ENCODE peak calls at places on chromosomes 2 and 18, in seven cellular contexts. U is transverse colon, M is WERI-Rb-1, E is Panc1, H is AG04450, Q is adrenal gland, X is PC-3. T is an unnamed sample.

GRCh38 chr2:98909381-98910211 is 26.4 kb downstream of the CRACDL start:
- DNase-seq in E (no peak), U (peak; percentile 19), H (peak; percentile 52), X (peak; percentile 87), Q (no peak), M (peak; percentile 94), T (peak; percentile 48)

GRCh38 chr2:218804817-218805216 is 22.9 kb downstream of the CYP27A1 start:
- DNase-seq in X (no peak), Q (no peak), E (no peak), U (no peak), H (no peak), M (no peak), T (no peak)

GRCh38 chr2:236174608-236175001 is 6.4 kb upstream of the GBX2 start:
- DNase-seq in H (no peak), Q (no peak), E (no peak), X (no peak), M (no peak), U (no peak), T (no peak)

GRCh38 chr18:40215981-40216380 is 1739.1 kb upstream of the PIK3C3 start:
- DNase-seq in H (no peak), M (no peak), E (no peak), U (no peak), Q (no peak), X (no peak), T (no peak)

GRCh38 chr2:46657042-46657504 is 177.7 kb downstream of the TMEM247 start:
- DNase-seq in E (no peak), M (no peak), X (peak; percentile 62), H (no peak), U (peak; percentile 28), Q (no peak), T (no peak)

GRCh38 chr2:113084249-113085000 is 16.7 kb downstream of the IL1F10 start:
- DNase-seq in H (no peak), M (no peak), Q (no peak), E (no peak), U (no peak), X (peak; percentile 60), T (no peak)

GRCh38 chr2:238379096-238379810 is 47.5 kb upstream of the ASB1 start:
- DNase-seq in X (peak; percentile 37), U (no peak), E (no peak), H (no peak), Q (no peak), M (no peak), T (peak; percentile 51)

GRCh38 chr2:55421326-55421725 is 1.7 kb upstream of the CCDC88A start:
- DNase-seq in H (no peak), U (no peak), X (no peak), M (no peak), E (no peak), Q (no peak), T (no peak)

GRCh38 chr18:10012526-10012925 is 98.7 kb downstream of the VAPA start:
- DNase-seq in X (no peak), H (no peak), Q (no peak), M (no peak), U (no peak), E (no peak), T (no peak)

GRCh38 chr2:226187126-226187525 is 612.5 kb downstream of the IRS1 start:
- DNase-seq in E (no peak), Q (no peak), H (no peak), U (no peak), X (no peak), M (no peak), T (no peak)

GRCh38 chr18:2978208-2978607 is 34.7 kb downstream of the LPIN2 start:
- DNase-seq in Q (no peak), X (no peak), H (no peak), U (no peak), M (no peak), E (no peak), T (no peak)

GRCh38 chr18:2979871-2980606 is 32.9 kb downstream of the LPIN2 start:
- DNase-seq in U (no peak), H (no peak), X (no peak), Q (no peak), E (no peak), M (no peak), T (no peak)

GRCh38 chr18:2976733-2977132 is 36.2 kb downstream of the LPIN2 start:
- DNase-seq in U (no peak), X (no peak), H (no peak), M (no peak), E (no peak), Q (no peak), T (no peak)

GRCh38 chr18:2979027-2979570 is 33.8 kb downstream of the LPIN2 start:
- DNase-seq in X (no peak), U (no peak), M (no peak), E (no peak), H (peak; percentile 37), Q (no peak), T (no peak)

DNA sequence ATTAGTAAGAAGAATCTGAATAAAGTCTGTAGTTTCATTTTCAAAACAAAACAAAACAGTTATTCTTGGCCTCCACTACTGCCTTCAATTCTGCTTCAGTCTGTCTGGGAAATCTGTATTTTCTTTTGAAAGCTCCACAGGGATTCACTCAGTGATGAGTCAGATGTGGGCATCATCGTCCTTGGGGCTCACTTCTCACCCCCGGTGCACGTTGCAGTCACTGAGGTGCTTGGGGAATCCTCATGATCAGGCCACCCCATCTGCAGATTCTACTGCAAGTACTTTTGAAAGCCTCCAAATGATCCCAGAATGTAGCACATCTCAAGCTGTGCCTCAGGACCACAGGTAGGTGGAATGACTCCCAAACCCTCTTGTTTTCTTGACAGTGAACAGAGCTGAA is 34.3 kb downstream of the LPIN2 start:
- DNase-seq in U (no peak), H (peak; percentile 34), M (no peak), X (peak; percentile 34), Q (peak; percentile 74), E (no peak), T (no peak)
- H3K4me3 ChIP-seq in U (no peak overlapping the region), H (peak overlapping the region; percentile 8), M (no peak overlapping the region), X (no peak overlapping the region), Q (no peak overlapping the region), E (no peak overlapping the region), T (no peak overlapping the region)

GRCh38 chr2:172340394-172340793 is 87.0 kb upstream of the ITGA6 start:
- DNase-seq in H (no peak), E (no peak), M (no peak), Q (no peak), U (no peak), X (peak; percentile 11), T (no peak)
- H3K27me3 ChIP-seq in H (no peaks in the 10 kb centered on the region), E (no peaks in the 10 kb centered on the region), M (no peaks in the 10 kb centered on the region), Q (peaks cover 8% of the 10 kb centered on the region), U (no peaks in the 10 kb centered on the region), X (no peaks in the 10 kb centered on the region), T (no peaks in the 10 kb centered on the region)

GRCh38 chr18:63074987-63075404 is 244.6 kb downstream of the BCL2 start:
- DNase-seq in Q (peak; percentile 60), M (peak; percentile 84), U (peak; percentile 79), H (no peak), X (peak; percentile 70), E (no peak), T (no peak)

GRCh38 chr18:63070750-63071502 is 248.6 kb downstream of the BCL2 start:
- DNase-seq in U (no peak), E (no peak), X (no peak), M (no peak), H (no peak), Q (no peak), T (no peak)

GRCh38 chr18:63069496-63069895 is 250.1 kb downstream of the BCL2 start:
- DNase-seq in H (no peak), U (no peak), M (no peak), X (no peak), Q (no peak), E (no peak), T (no peak)

GRCh38 chr18:63071566-63072175 is 247.9 kb downstream of the BCL2 start:
- DNase-seq in Q (no peak), E (no peak), H (no peak), M (no peak), U (no peak), X (peak; percentile 27), T (peak; percentile 35)

GRCh38 chr18:63073481-63073880 is 246.1 kb downstream of the BCL2 start:
- DNase-seq in X (peak; percentile 54), H (no peak), U (no peak), M (no peak), E (peak; percentile 12), Q (no peak), T (no peak)
- TF ChIP-seq CTCF in X (peak; percentile 60), H (no peak), U (peak; percentile 17), M (no peak), E (peak; percentile 59), Q (no peak), T (no peak)

GRCh38 chr2:196242131-196242620 is 70.8 kb upstream of the STK17B start:
- DNase-seq in M (no peak), X (peak; percentile 11), E (no peak), Q (no peak), H (no peak), U (no peak), T (no peak)

GRCh38 chr2:196247114-196247978 is 76.0 kb upstream of the STK17B start:
- DNase-seq in X (no peak), E (no peak), H (no peak), M (no peak), U (no peak), Q (no peak), T (no peak)

GRCh38 chr2:196244516-196244915 is 73.1 kb upstream of the STK17B start:
- DNase-seq in E (no peak), H (no peak), X (no peak), U (no peak), Q (no peak), M (no peak), T (no peak)

GRCh38 chr2:196245746-196246145 is 74.4 kb upstream of the STK17B start:
- DNase-seq in M (no peak), H (no peak), U (no peak), Q (no peak), E (no peak), X (no peak), T (no peak)

DNA sequence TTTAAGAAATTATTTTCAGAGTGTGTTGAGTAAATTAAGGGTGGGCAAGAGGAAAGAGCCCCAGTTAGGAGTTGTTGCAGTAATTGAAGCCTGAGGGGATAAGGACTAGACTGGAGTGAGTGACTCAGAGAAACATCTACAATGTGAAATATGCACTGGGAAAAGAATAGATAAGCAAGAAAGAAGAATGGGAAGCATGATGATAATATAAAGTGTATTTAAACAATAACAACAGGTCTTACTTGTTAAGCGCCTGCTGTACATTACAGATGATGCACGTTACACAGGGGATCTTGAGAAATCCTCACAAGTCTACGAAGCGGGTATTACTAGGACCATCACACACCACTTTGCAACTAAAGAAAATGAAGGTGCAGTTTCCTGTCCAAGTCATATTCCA is 73.6 kb upstream of the STK17B start:
- DNase-seq in E (no peak), Q (no peak), X (no peak), M (no peak), H (no peak), U (no peak), T (no peak)
- H3K4me3 ChIP-seq in E (no peak overlapping the region), Q (no peak overlapping the region), X (no peak overlapping the region), M (no peak overlapping the region), H (no peak overlapping the region), U (no peak overlapping the region), T (no peak overlapping the region)

DNA sequence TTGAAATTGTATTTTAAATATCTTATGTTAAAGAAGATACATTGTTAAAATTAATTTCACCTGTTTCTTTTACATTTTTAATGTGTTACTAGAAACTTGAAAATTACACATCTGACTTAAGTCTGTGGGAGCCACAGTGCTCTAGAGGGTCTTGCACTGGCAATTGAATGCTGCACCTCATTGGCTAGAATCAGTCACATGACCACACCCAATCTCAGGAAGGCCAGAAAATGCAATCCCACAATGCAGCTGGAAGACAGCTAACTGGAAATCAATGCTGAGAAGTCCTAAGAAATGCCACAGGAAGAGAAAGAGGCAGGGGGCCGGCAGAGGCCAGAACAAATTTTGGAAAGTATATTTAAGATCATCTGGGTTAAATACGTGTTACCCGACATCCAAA is 189.2 kb upstream of the POU3F3 start:
- DNase-seq in H (no peak), Q (no peak), X (no peak), U (no peak), E (no peak), M (no peak), T (no peak)
- H3K27me3 ChIP-seq in H (no peaks in the 10 kb centered on the region), Q (no peaks in the 10 kb centered on the region), X (peaks cover 68% of the 10 kb centered on the region), U (peaks cover 6% of the 10 kb centered on the region), E (peaks cover 5% of the 10 kb centered on the region), M (peaks cover 74% of the 10 kb centered on the region), T (no peaks in the 10 kb centered on the region)

T was measured in kidney epithelial cell.